ENCODE peak calls at places on chromosomes 5 and 9, in six cellular contexts. K, Y, F, J, Z and T are unnamed samples.

GRCh38 chr5:86626149-86626548 is 8.4 kb downstream of the COX7C start:
- DNase-seq in K (no peak), Y (no peak), F (no peak), J (no peak), Z (no peak), T (no peak)

GRCh38 chr9:80028501-80028900 is 456.7 kb downstream of the TLE4 start:
- DNase-seq in K (no peak), Y (no peak), F (no peak), J (no peak), Z (no peak), T (no peak)

GRCh38 chr5:50667653-50668403 is 1.4 kb downstream of the PARP8 start:
- DNase-seq in K (no peak), Y (no peak), F (peak; percentile 76), J (no peak), Z (peak; percentile 86), T (peak; percentile 35)

GRCh38 chr5:179858241-179858585 is 404 bp downstream of the MRNIP start:
- DNase-seq in K (no peak), Y (no peak), F (peak; percentile 53), J (no peak), Z (peak; percentile 44), T (peak; percentile 64)

GRCh38 chr5:110342683-110343082 is 383.8 kb downstream of the TMEM232 start:
- DNase-seq in K (no peak), Y (no peak), F (no peak), J (no peak), Z (no peak), T (no peak)

GRCh38 chr5:173453167-173453566 is 125.0 kb upstream of the STC2 start:
- DNase-seq in K (peak; percentile 33), Y (no peak), F (peak; percentile 77), J (no peak), Z (peak; percentile 44), T (peak; percentile 95)

GRCh38 chr9:130530932-130531331 is 48.4 kb upstream of the FUBP3 start:
- DNase-seq in K (no peak), Y (no peak), F (no peak), J (no peak), Z (no peak), T (no peak)

GRCh38 chr9:95497772-95498171 is 19.0 kb downstream of the PTCH1 start:
- DNase-seq in K (no peak), Y (no peak), F (no peak), J (no peak), Z (no peak), T (no peak)

GRCh38 chr5:20305463-20305862 is 317.5 kb upstream of the CDH18 start:
- DNase-seq in K (no peak), Y (no peak), F (no peak), J (no peak), Z (no peak), T (no peak)